ENCODE peak calls at places on chromosomes 3 and 15, in five cellular contexts. S is mammary epithelial cell, L is RWPE1, P is fibroblast of pulmonary artery, A is thoracic aorta. U is an unnamed sample.

GRCh38 chr15:50077655-50078054 is 41.4 kb downstream of the ATP8B4 start:
- DNase-seq in S (no peak), L (no peak), P (no peak), A (no peak), U (no peak)

GRCh38 chr3:99638244-99638948 is at the start of gene COL8A1:
- DNase-seq in S (peak), L (peak), P (peak), A (peak), U (peak)

GRCh38 chr3:134568790-134569189 is 82.0 kb downstream of the KY start:
- DNase-seq in S (no peak), L (no peak), P (no peak), A (no peak), U (no peak)

GRCh38 chr15:77656294-77656693 is 23.6 kb upstream of the LINGO1 start:
- DNase-seq in S (no peak), L (no peak), P (no peak), A (no peak), U (no peak)

GRCh38 chr3:47571391-47572165 is 7.1 kb downstream of the CSPG5 start:
- DNase-seq in S (no peak), L (no peak), P (no peak), A (no peak), U (no peak)

GRCh38 chr3:147431746-147432145 is 22.6 kb downstream of the ZIC1 start:
- DNase-seq in S (no peak), L (no peak), P (no peak), A (no peak), U (no peak)

GRCh38 chr3:159775372-159775961 is 213.2 kb upstream of the IL12A start:
- DNase-seq in S (peak), L (no peak), P (peak), A (peak), U (peak)

GRCh38 chr3:179076243-179077027 is 4.8 kb upstream of the ZMAT3 start:
- DNase-seq in S (no peak), L (no peak), P (no peak), A (no peak), U (no peak)

GRCh38 chr3:63193647-63194046 is 84.5 kb upstream of the SYNPR start:
- DNase-seq in S (peak), L (peak), P (peak), A (no peak), U (peak)

GRCh38 chr3:58660998-58661397 is 5.6 kb downstream of the FAM3D start:
- DNase-seq in S (no peak), L (no peak), P (no peak), A (no peak), U (no peak)

DNA sequence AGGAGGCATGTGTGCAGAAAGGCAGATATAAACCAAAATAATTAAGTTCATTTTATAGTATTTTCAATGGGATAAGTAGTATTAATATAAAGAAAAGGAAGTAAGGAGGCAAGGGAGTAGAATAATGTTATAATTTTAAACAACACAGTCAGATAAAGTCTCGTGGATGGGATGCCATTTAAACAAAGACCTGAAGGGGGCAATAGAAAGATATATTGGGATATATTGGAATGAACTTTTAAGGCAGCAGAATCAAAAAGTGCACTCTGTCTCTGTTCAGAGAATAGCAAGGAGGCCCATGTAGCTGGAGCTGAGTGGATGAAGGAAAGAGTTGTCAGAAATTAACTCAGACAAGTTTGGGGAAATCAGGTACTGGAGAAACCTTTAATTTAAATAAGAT is 158.7 kb downstream of the CGGBP1 start:
- DNase-seq in S (no peak), L (no peak), P (no peak), A (no peak), U (no peak)
- TF ChIP-seq CTCF in S (peak), L (no peak), P (no peak), A (no peak), U (no peak)

DNA sequence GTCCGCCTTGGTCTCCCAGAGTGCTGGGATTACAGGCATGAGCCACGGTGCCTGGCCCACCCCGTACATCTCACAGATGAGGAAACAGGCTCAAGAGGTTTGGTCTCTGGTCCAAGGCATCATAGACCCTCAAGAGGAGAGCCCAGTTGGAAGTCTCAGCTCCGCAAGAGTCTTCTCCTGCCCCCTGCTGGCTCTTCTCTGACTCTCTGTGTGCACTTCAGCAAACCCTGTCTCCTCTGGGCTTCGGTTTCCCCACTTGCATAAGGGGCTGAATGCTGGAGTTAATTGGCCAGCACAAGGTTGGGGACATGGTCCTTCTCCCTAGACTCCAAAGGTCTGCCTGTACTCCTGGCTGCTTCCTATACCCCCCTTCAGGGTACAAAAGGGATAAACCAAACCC is 3.9 kb downstream of the MST1R start:
- DNase-seq in S (no peak), L (no peak), P (peak), A (no peak), U (no peak)
- TF ChIP-seq CTCF in S (peak), L (no peak), P (peak), A (no peak), U (peak)

DNA sequence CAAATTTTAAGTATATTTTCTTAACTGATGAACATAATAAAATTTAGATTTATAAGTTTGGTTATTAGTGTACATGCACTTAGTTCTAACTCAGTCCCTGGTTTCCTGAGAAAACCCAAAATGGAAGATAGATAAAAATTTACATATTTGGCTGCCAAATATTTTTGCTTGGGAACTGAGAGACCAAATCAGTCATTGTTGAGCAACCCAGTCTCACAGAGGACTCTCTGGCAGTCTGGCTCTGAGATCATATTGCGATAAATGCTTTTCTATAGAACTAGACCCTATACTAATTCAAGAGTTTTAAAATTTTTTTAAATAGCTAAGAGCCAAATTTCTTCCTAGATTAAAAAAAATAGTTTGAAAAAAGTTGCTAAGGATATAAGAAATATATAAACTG is 259.7 kb downstream of the MECOM start:
- DNase-seq in S (no peak), L (no peak), P (peak), A (no peak), U (no peak)
- TF ChIP-seq CTCF in S (no peak), L (no peak), P (no peak), A (no peak), U (no peak)

GRCh38 chr3:14988988-14989394 is 41.6 kb downstream of the NR2C2 start:
- DNase-seq in S (no peak), L (no peak), P (no peak), A (no peak), U (no peak)
- TF ChIP-seq CTCF in S (no peak), L (no peak), P (no peak), A (no peak), U (no peak)

GRCh38 chr15:26891448-26891881 is 24.6 kb downstream of the GABRA5 start:
- DNase-seq in S (peak), L (peak), P (peak), A (no peak), U (peak)

GRCh38 chr15:26893351-26894065 is 26.6 kb downstream of the GABRA5 start:
- DNase-seq in S (no peak), L (no peak), P (no peak), A (no peak), U (no peak)

GRCh38 chr15:26892678-26893077 is 25.8 kb downstream of the GABRA5 start:
- DNase-seq in S (no peak), L (no peak), P (no peak), A (no peak), U (no peak)

GRCh38 chr15:26892119-26892518 is 25.3 kb downstream of the GABRA5 start:
- DNase-seq in S (no peak), L (no peak), P (no peak), A (no peak), U (no peak)

GRCh38 chr15:26894181-26894580 is 27.3 kb downstream of the GABRA5 start:
- DNase-seq in S (no peak), L (no peak), P (no peak), A (no peak), U (no peak)
- TF ChIP-seq CTCF in S (no peak), L (no peak), P (no peak), A (no peak), U (no peak)

DNA sequence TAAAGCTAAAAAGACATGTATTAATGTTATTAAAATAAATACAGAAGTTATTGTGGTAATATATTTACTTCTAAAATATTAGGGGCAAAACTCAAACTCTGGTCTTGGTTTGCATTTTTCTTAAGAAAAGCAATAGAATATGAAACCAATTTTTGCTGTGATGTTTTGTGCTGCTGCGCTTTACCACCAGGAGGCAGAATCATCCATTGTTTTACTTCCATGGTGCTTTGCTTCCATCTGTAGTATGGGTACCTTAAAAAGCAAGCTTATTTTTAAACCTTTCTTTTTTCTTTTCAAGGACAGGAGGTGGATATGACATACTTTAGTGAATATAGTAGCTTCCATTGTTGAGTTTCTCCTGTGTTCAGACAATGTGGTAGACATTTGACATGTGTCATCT is 46.6 kb upstream of the MRPL3 start:
- DNase-seq in S (no peak), L (no peak), P (peak), A (no peak), U (peak)
- TF ChIP-seq CTCF in S (peak), L (no peak), P (peak), A (no peak), U (peak)

GRCh38 chr3:194198938-194199337 is 63.0 kb downstream of the HES1 start:
- DNase-seq in S (no peak), L (no peak), P (no peak), A (no peak), U (no peak)
- TF ChIP-seq CTCF in S (no peak), L (no peak), P (no peak), A (no peak), U (no peak)